ENCODE peak calls at places on chromosomes 16 and 17, in ten cellular contexts. D is stimulated activated CD8-positive, alpha-beta memory T cell treated with anti-CD3 and anti-CD28 coated beads, Interleukin-4, amount 100 ng/mL, for 24 hours; A is NCI-H1092; I is non-pigmented ciliary epithelial cell; W is activated T-helper 1 cell treated with anti-CD3 and anti-CD28 coated beads, Interleukin-12 subunit alpha, Interleukin-12 subunit beta, Interleukin-2, Interleukin-4 antibody, amounts not matched to agents 30 ng/mL and 10 ng/mL and 1 ng/mL, durations not matched to agents 14 hours and 24 hours and 36 hours; L is activated CD8-positive, alpha-beta memory T cell treated with anti-CD3 and anti-CD28 coated beads for 1 hour; S is stimulated activated CD4-positive, alpha-beta T cell treated with anti-CD3 and anti-CD28 coated beads, Interleukin-1b, Interleukin-23, amount 100 ng/mL, for 1 hour; P is PC-3; E is WERI-Rb-1; H is nephron progenitor cell. Q is an unnamed sample.

GRCh38 chr17:80790981-80791742 is 200.5 kb upstream of the CHMP6 start:
- DNase-seq in I (no peak), L (no peak), E (no peak), S (no peak), P (no peak), H (no peak), W (no peak), D (no peak), A (no peak), Q (no peak)

GRCh38 chr17:69367298-69367697 is 40.4 kb upstream of the ABCA5 start:
- DNase-seq in E (no peak), P (no peak), A (no peak), W (no peak), I (no peak), D (no peak), H (no peak), L (no peak), S (no peak), Q (no peak)

GRCh38 chr16:83356266-83356665 is 451.5 kb upstream of the HSBP1 start:
- DNase-seq in A (peak), H (peak), E (peak), W (no peak), S (no peak), D (no peak), L (no peak), I (peak), P (peak), Q (no peak)

GRCh38 chr16:86019446-86020047 is 120.6 kb downstream of the IRF8 start:
- DNase-seq in W (no peak), P (no peak), I (no peak), L (no peak), A (no peak), S (no peak), H (peak), E (peak), D (no peak), Q (no peak)

GRCh38 chr16:21260870-21261791 is 17.0 kb downstream of the CRYM start:
- DNase-seq in S (no peak), D (no peak), H (no peak), E (no peak), P (peak), L (no peak), I (peak), A (no peak), W (no peak), Q (no peak)

GRCh38 chr17:56681561-56682266 is 88.2 kb downstream of the NOG start:
- DNase-seq in W (peak), A (no peak), I (peak), L (no peak), P (peak), D (no peak), S (no peak), H (no peak), E (no peak), Q (no peak)

GRCh38 chr16:89623511-89624232 is 10.2 kb downstream of the DPEP1 start:
- DNase-seq in D (no peak), P (no peak), S (no peak), L (no peak), I (no peak), E (no peak), W (no peak), A (no peak), H (no peak), Q (no peak)

GRCh38 chr17:35245196-35245486 is 2.3 kb downstream of the SLFN5 start:
- DNase-seq in S (no peak), I (peak), L (no peak), W (no peak), P (peak), A (no peak), E (no peak), D (no peak), H (no peak), Q (no peak)

GRCh38 chr17:31680126-31680525 is 178.9 kb downstream of the COPRS start:
- DNase-seq in D (no peak), L (no peak), H (no peak), E (no peak), P (no peak), W (peak), I (no peak), A (no peak), S (no peak), Q (no peak)

GRCh38 chr16:88611220-88611821 is 27.1 kb upstream of the IL17C start:
- DNase-seq in A (no peak), P (no peak), W (no peak), L (no peak), D (no peak), H (peak), I (no peak), E (no peak), S (no peak), Q (no peak)

GRCh38 chr17:66952681-66953638 is 11.5 kb upstream of the CACNG4 start:
- DNase-seq in D (no peak), W (no peak), A (peak), S (no peak), L (no peak), I (no peak), E (no peak), H (no peak), P (no peak), Q (no peak)

GRCh38 chr16:87017388-87018012 is 299.7 kb downstream of the C16orf95 start:
- DNase-seq in I (peak), P (peak), S (no peak), W (no peak), D (no peak), H (no peak), E (no peak), L (no peak), A (no peak), Q (no peak)

GRCh38 chr17:77124192-77124908 is 16.4 kb upstream of the SEC14L1 start:
- DNase-seq in L (no peak), D (no peak), P (peak), I (peak), H (no peak), A (no peak), E (no peak), W (no peak), S (no peak), Q (no peak)

GRCh38 chr16:84137769-84138357 is 7.1 kb downstream of the HSDL1 start:
- DNase-seq in E (no peak), L (no peak), D (no peak), W (no peak), H (no peak), I (no peak), A (no peak), P (no peak), S (no peak), Q (no peak)

GRCh38 chr17:7631398-7632380 is 1.8 kb downstream of the SHBG start:
- DNase-seq in A (no peak), W (no peak), H (no peak), I (no peak), L (no peak), P (no peak), D (no peak), E (no peak), S (no peak), Q (no peak)

GRCh38 chr17:28960256-28961106 is 9.2 kb upstream of the PHF12 start:
- DNase-seq in S (no peak), W (no peak), D (no peak), H (no peak), L (no peak), I (no peak), A (no peak), P (no peak), E (no peak), Q (peak)

GRCh38 chr17:77470800-77471733 is 330.3 kb downstream of the SEC14L1 start:
- DNase-seq in S (no peak), P (peak), I (no peak), H (no peak), E (no peak), A (no peak), L (no peak), W (no peak), D (no peak), Q (peak)

GRCh38 chr17:14330492-14330920 is 29.6 kb downstream of the HS3ST3B1 start:
- DNase-seq in S (no peak), H (no peak), I (no peak), A (no peak), E (no peak), W (no peak), L (no peak), D (no peak), P (no peak), Q (peak)

GRCh38 chr16:14548933-14549788 is 80.9 kb downstream of the PARN start:
- DNase-seq in P (no peak), D (no peak), W (no peak), L (no peak), I (no peak), A (no peak), E (no peak), S (no peak), H (no peak), Q (no peak)

GRCh38 chr17:63910096-63910495 is 962 bp downstream of the CSHL1 start:
- DNase-seq in I (no peak), D (no peak), H (no peak), E (no peak), L (no peak), A (no peak), P (no peak), S (no peak), W (no peak), Q (no peak)

GRCh38 chr17:66268247-66268927 is 34.0 kb upstream of the PRKCA start:
- DNase-seq in I (peak), S (no peak), P (peak), E (no peak), D (no peak), W (no peak), L (no peak), A (no peak), H (no peak), Q (no peak)

GRCh38 chr17:2214887-2215615 is 88.5 kb downstream of the SMG6 start:
- DNase-seq in I (no peak), P (no peak), D (no peak), L (no peak), W (no peak), E (no peak), H (no peak), A (no peak), S (no peak), Q (peak)

GRCh38 chr17:61399131-61400057 is at the start of gene TBX2:
- DNase-seq in S (no peak), W (no peak), A (no peak), I (peak), E (peak), L (no peak), H (peak), P (peak), D (no peak), Q (peak)

GRCh38 chr17:47895254-47895855 is 681 bp upstream of the SP2 start:
- DNase-seq in I (no peak), A (no peak), H (no peak), D (no peak), W (no peak), S (no peak), P (peak), E (peak), L (peak), Q (peak)

GRCh38 chr16:51152691-51153261 is 1.7 kb upstream of the SALL1 start:
- DNase-seq in S (no peak), A (no peak), L (no peak), W (no peak), P (no peak), E (no peak), D (no peak), I (no peak), H (no peak), Q (peak)

GRCh38 chr16:19094542-19095365 is 19.0 kb upstream of the ITPRIPL2 start:
- DNase-seq in D (no peak), I (no peak), P (peak), L (no peak), E (no peak), W (no peak), A (no peak), H (no peak), S (no peak), Q (no peak)

GRCh38 chr17:38455288-38455915 is 27.1 kb downstream of the ARHGAP23 start:
- DNase-seq in H (no peak), P (no peak), S (no peak), I (no peak), A (no peak), L (no peak), D (no peak), W (no peak), E (peak), Q (no peak)

GRCh38 chr17:60960398-60961065 is 282.9 kb downstream of the BCAS3 start:
- DNase-seq in P (no peak), H (no peak), D (no peak), A (no peak), S (no peak), W (no peak), I (no peak), L (no peak), E (no peak), Q (no peak)

GRCh38 chr17:17681744-17682292 is 560 bp downstream of the RAI1 start:
- DNase-seq in I (no peak), D (peak), L (peak), W (peak), A (no peak), H (peak), E (peak), P (peak), S (peak), Q (peak)

GRCh38 chr16:12763517-12763916 is 40.2 kb downstream of the CPPED1 start:
- DNase-seq in A (no peak), H (no peak), W (no peak), D (no peak), I (peak), S (no peak), E (no peak), L (no peak), P (no peak), Q (no peak)

GRCh38 chr17:11598274-11599221 is at the start of gene DNAH9:
- DNase-seq in S (no peak), H (peak), I (peak), E (peak), A (peak), D (peak), P (no peak), W (no peak), L (no peak), Q (peak)

GRCh38 chr17:61007980-61008379 is 330.3 kb downstream of the BCAS3 start:
- DNase-seq in P (no peak), L (no peak), E (no peak), S (no peak), H (no peak), W (no peak), A (no peak), I (peak), D (no peak), Q (no peak)

GRCh38 chr17:29728490-29728889 is 105.8 kb upstream of the CORO6 start:
- DNase-seq in W (no peak), E (no peak), S (no peak), I (no peak), A (no peak), L (no peak), D (no peak), H (no peak), P (no peak), Q (no peak)

Q was measured in ovary.